ENCODE peak calls at places on chromosomes 3 and 15, in four cellular contexts. D, V, N and E are unnamed samples. For H3K4me1, the result is how much of the 10 kb centered on the place peaks cover.

GRCh38 chr3:183298708-183299153 is 45.7 kb downstream of the B3GNT5 start:
- DNase-seq in D (peak), N (peak), V (peak), E (peak)

GRCh38 chr3:128355549-128355930 is 111.2 kb downstream of the DNAJB8 start:
- DNase-seq in D (no peak), V (no peak), N (no peak), E (no peak)

GRCh38 chr3:156455839-156456238 is 99.1 kb downstream of the SSR3 start:
- DNase-seq in N (no peak), D (no peak), V (no peak), E (no peak)

GRCh38 chr15:72342385-72342784 is 22.4 kb upstream of the CELF6 start:
- DNase-seq in N (no peak), V (no peak), D (no peak), E (no peak)

GRCh38 chr3:170331143-170331542 is 26.4 kb upstream of the SKIL start:
- DNase-seq in N (no peak), V (no peak), D (no peak), E (peak)

GRCh38 chr3:152222327-152222726 is 46.4 kb upstream of the MBNL1 start:
- DNase-seq in D (no peak), V (no peak), N (no peak), E (no peak)

GRCh38 chr3:149480326-149481017 is 6.0 kb downstream of the TM4SF4 start:
- DNase-seq in V (peak), D (peak), N (peak), E (peak)

GRCh38 chr15:61809216-61809615 is 251.0 kb downstream of the VPS13C start:
- DNase-seq in V (no peak), D (no peak), N (peak), E (no peak)

GRCh38 chr3:124878561-124879394 is 8.4 kb downstream of the ITGB5 start:
- DNase-seq in V (no peak), D (peak), N (no peak), E (no peak)

GRCh38 chr15:47736123-47736786 is 18.9 kb downstream of the SEMA6D start:
- DNase-seq in D (no peak), V (no peak), N (no peak), E (no peak)

GRCh38 chr3:192883512-192883911 is 34.1 kb downstream of the MB21D2 start:
- DNase-seq in V (no peak), N (no peak), D (no peak), E (no peak)
- H3K4me1 ChIP-seq in V (under half), N (under half), D (under half), E (under half)

GRCh38 chr3:69094467-69095205 is 9.9 kb downstream of the ARL6IP5 start:
- DNase-seq in N (no peak), V (no peak), D (no peak), E (no peak)
- H3K4me1 ChIP-seq in N (under half), V (half or more), D (half or more), E (under half)

DNA sequence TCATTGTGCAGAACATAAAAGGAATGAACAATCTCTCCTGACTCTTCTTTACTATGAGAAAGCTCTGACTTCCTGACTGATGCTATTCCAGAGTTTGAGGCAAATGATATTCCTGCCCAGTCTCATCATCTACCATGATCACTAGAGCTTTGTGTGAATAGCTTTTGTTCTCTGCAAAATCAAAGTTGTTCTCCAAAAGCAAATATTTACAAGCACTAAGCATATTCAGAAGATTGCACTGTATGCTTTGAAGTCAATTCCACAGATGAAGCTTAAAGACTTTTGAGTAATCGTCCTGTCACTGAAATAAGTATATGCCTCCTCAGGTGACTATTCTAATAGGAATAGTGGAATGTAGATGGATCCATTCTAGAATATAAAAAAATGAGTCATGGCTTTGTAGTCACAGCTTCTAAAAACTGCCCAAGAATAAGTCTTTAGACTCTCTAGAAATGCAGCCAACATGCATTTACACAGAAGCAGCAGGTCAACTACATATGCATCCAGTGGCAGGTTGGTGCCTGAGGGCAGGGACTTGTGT is 34.6 kb downstream of the TNFAIP8L3 start:
- DNase-seq in N (no peak), V (no peak), D (no peak), E (no peak)
- H3K4me1 ChIP-seq in N (under half), V (under half), D (under half), E (under half)

DNA sequence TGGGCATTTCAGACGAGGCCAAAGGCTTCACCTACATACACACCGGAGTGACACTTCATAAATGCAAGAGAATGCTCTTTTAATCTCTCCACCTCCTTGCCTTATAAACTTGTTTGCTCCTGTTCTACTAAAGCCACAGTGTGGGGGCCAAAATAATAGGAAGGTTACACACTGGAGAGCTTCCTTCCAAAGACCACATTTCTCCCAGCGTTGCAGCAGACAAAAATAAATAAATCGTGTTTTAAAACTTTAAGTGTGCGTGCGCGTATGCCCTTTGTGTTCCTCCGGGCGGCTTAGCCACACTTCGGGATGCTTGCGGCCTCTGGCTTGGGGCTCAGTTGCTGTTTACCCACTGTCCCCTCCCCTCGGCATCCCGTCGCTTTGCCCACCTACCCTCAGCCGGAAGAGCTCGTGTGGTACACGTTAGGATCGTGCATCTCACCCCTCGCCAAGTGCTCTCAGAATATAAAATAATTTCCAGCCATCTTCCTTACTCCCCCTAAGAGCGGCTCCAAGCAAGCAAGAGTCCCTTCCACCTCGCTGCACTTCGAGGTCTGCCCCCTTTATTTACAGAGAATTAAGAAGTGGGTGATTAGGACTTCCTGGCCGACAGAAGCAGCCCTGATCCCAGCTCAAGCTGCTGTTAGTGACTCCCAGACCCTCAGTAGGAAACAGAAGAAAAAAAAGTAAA is 3.3 kb downstream of the MEIS2 start:
- DNase-seq in D (no peak), N (no peak), V (peak), E (peak)
- H3K4me1 ChIP-seq in D (under half), N (under half), V (under half), E (under half)